ENCODE peak calls at places on chromosome 15, in ten cellular contexts. Z is substantia nigra, C is cardiac fibroblast, S is NCI-H2081, L is ureter, M is frontal cortex, B is OCI-LY7, H is mucosa of descending colon, E is iPS-NIHi11, P is HT1080. Y is an unnamed sample.

GRCh38 chr15:74340139-74340538 is 27.3 kb downstream of the CYP11A1 start:
- DNase-seq in Z (no peak), C (peak; percentile 34), S (no peak), L (no peak), M (no peak), B (no peak), H (no peak), E (no peak), P (no peak), Y (no peak)

GRCh38 chr15:98083203-98083910 is 122.9 kb downstream of the ARRDC4 start:
- DNase-seq in Z (no peak), C (no peak), S (no peak), L (no peak), M (no peak), B (no peak), H (no peak), E (peak; percentile 21), P (no peak), Y (no peak)

GRCh38 chr15:32029409-32029861 is 880 bp upstream of the CHRNA7 start:
- DNase-seq in Z (peak; percentile 32), C (no peak), S (peak; percentile 22), L (no peak), M (peak; percentile 9), B (no peak), H (peak; percentile 50), E (peak; percentile 42), P (peak; percentile 8), Y (peak; percentile 15)

GRCh38 chr15:93948728-93949127 is 282.6 kb upstream of the MCTP2 start:
- DNase-seq in Z (no peak), C (no peak), S (peak; percentile 27), L (no peak), M (no peak), B (no peak), H (no peak), E (no peak), P (no peak), Y (no peak)

GRCh38 chr15:55774113-55774970 is 31.4 kb upstream of the PRTG start:
- DNase-seq in Z (peak; percentile 0), C (peak; percentile 34), S (no peak), L (peak; percentile 44), M (peak; percentile 30), B (peak; percentile 43), H (no peak), E (peak; percentile 67), P (peak; percentile 41), Y (peak; percentile 13)

GRCh38 chr15:84960391-84961113 is 21.1 kb upstream of the PDE8A start:
- DNase-seq in Z (no peak), C (no peak), S (no peak), L (no peak), M (no peak), B (no peak), H (no peak), E (peak; percentile 37), P (no peak), Y (no peak)

GRCh38 chr15:74179983-74180688 is 6.6 kb downstream of the ISLR start:
- DNase-seq in Z (no peak), C (peak; percentile 59), S (no peak), L (no peak), M (no peak), B (no peak), H (peak; percentile 47), E (no peak), P (peak; percentile 45), Y (peak; percentile 48)

GRCh38 chr15:43316007-43316968 is 14.1 kb downstream of the LCMT2 start:
- DNase-seq in Z (no peak), C (peak; percentile 25), S (no peak), L (no peak), M (no peak), B (no peak), H (no peak), E (no peak), P (no peak), Y (no peak)

GRCh38 chr15:52728899-52729298 is 49.7 kb upstream of the ATOSA start:
- DNase-seq in Z (no peak), C (peak; percentile 25), S (no peak), L (no peak), M (no peak), B (no peak), H (no peak), E (no peak), P (peak; percentile 74), Y (no peak)

GRCh38 chr15:66940368-66940767 is 125.0 kb upstream of the SMAD3 start:
- DNase-seq in Z (no peak), C (no peak), S (no peak), L (no peak), M (no peak), B (no peak), H (no peak), E (no peak), P (peak; percentile 36), Y (no peak)

GRCh38 chr15:55222588-55222987 is 25.8 kb upstream of the RSL24D1 start:
- DNase-seq in Z (no peak), C (no peak), S (no peak), L (no peak), M (no peak), B (peak; percentile 61), H (no peak), E (no peak), P (peak; percentile 8), Y (no peak)

GRCh38 chr15:59315914-59316428 is 56.7 kb downstream of the MYO1E start:
- DNase-seq in Z (no peak), C (peak; percentile 60), S (no peak), L (no peak), M (no peak), B (no peak), H (no peak), E (no peak), P (no peak), Y (no peak)

GRCh38 chr15:57339321-57339720 is 37.0 kb upstream of the CGNL1 start:
- DNase-seq in Z (no peak), C (no peak), S (no peak), L (no peak), M (no peak), B (no peak), H (no peak), E (no peak), P (no peak), Y (no peak)

GRCh38 chr15:99433026-99433756 is 132.6 kb upstream of the MEF2A start:
- DNase-seq in Z (no peak), C (peak; percentile 59), S (no peak), L (peak; percentile 47), M (no peak), B (no peak), H (peak; percentile 81), E (no peak), P (no peak), Y (no peak)

GRCh38 chr15:25173241-25174028 is 218.6 kb downstream of the SNRPN start:
- DNase-seq in Z (no peak), C (no peak), S (no peak), L (peak; percentile 34), M (no peak), B (no peak), H (peak; percentile 22), E (peak; percentile 2), P (no peak), Y (peak; percentile 5)

GRCh38 chr15:87355946-87356345 is 900.6 kb downstream of the NTRK3 start:
- DNase-seq in Z (no peak), C (no peak), S (no peak), L (no peak), M (no peak), B (no peak), H (no peak), E (no peak), P (no peak), Y (no peak)

GRCh38 chr15:22913646-22914380 is 66.4 kb downstream of the CYFIP1 start:
- DNase-seq in Z (no peak), C (no peak), S (no peak), L (no peak), M (no peak), B (no peak), H (no peak), E (no peak), P (no peak), Y (no peak)

GRCh38 chr15:68789921-68790575 is 30.6 kb downstream of the ANP32A start:
- DNase-seq in Z (no peak), C (peak; percentile 50), S (no peak), L (no peak), M (no peak), B (no peak), H (no peak), E (peak; percentile 73), P (no peak), Y (peak; percentile 18)

GRCh38 chr15:40289140-40289775 is 6.4 kb upstream of the ANKRD63 start:
- DNase-seq in Z (no peak), C (no peak), S (no peak), L (no peak), M (no peak), B (no peak), H (peak; percentile 85), E (no peak), P (no peak), Y (no peak)

GRCh38 chr15:93065641-93066045 is 23.4 kb downstream of the RGMA start:
- DNase-seq in Z (no peak), C (no peak), S (no peak), L (no peak), M (no peak), B (no peak), H (no peak), E (no peak), P (no peak), Y (no peak)

GRCh38 chr15:39817892-39818291 is 35.3 kb upstream of the FSIP1 start:
- DNase-seq in Z (no peak), C (no peak), S (no peak), L (no peak), M (no peak), B (no peak), H (no peak), E (no peak), P (no peak), Y (no peak)

GRCh38 chr15:57069423-57069822 is 151.0 kb downstream of the TCF12 start:
- DNase-seq in Z (no peak), C (no peak), S (no peak), L (no peak), M (no peak), B (no peak), H (no peak), E (no peak), P (no peak), Y (no peak)

GRCh38 chr15:91228890-91229289 is 128.8 kb downstream of the SV2B start:
- DNase-seq in Z (no peak), C (no peak), S (no peak), L (no peak), M (no peak), B (no peak), H (no peak), E (no peak), P (no peak), Y (no peak)

GRCh38 chr15:63505842-63506222 is 1.4 kb downstream of the USP3 start:
- DNase-seq in Z (no peak), C (no peak), S (no peak), L (no peak), M (no peak), B (no peak), H (no peak), E (no peak), P (no peak), Y (no peak)

GRCh38 chr15:29731865-29732264 is 90.4 kb downstream of the TJP1 start:
- DNase-seq in Z (no peak), C (no peak), S (no peak), L (no peak), M (no peak), B (no peak), H (no peak), E (no peak), P (no peak), Y (no peak)

GRCh38 chr15:74793135-74794028 is 11.5 kb downstream of the CSK start:
- DNase-seq in Z (no peak), C (no peak), S (no peak), L (no peak), M (no peak), B (peak; percentile 63), H (no peak), E (no peak), P (no peak), Y (no peak)

GRCh38 chr15:83365370-83365938 is 81.0 kb upstream of the BNC1 start:
- DNase-seq in Z (peak; percentile 71), C (peak; percentile 84), S (no peak), L (peak; percentile 49), M (peak; percentile 26), B (no peak), H (no peak), E (peak; percentile 47), P (peak; percentile 74), Y (no peak)

GRCh38 chr15:98169551-98169950 is 209.0 kb downstream of the ARRDC4 start:
- DNase-seq in Z (no peak), C (no peak), S (no peak), L (no peak), M (no peak), B (no peak), H (no peak), E (no peak), P (no peak), Y (no peak)

Y was measured in heart right ventricle.